ENCODE peak calls at places on chromosomes 6 and 20, in five cellular contexts. I is HuH-7.5, U is cerebellum, Q is GM04503, D is AG08395. B is an unnamed sample.

GRCh38 chr20:63532449-63532971 is 4.7 kb downstream of the PTK6 start:
- DNase-seq in Q (no peak), I (no peak), D (no peak), U (no peak), B (no peak)

GRCh38 chr6:105215506-105215905 is 35.7 kb upstream of the POPDC3 start:
- DNase-seq in U (no peak), I (no peak), D (no peak), Q (no peak), B (no peak)

GRCh38 chr6:27757307-27757706 is 154.9 kb downstream of the OR2B2 start:
- DNase-seq in I (no peak), U (no peak), D (no peak), Q (no peak), B (no peak)

GRCh38 chr6:32825966-32826365 is 9.2 kb upstream of the HLA-DOB start:
- DNase-seq in U (peak), Q (peak), D (peak), I (no peak), B (peak)

GRCh38 chr20:48171071-48171470 is 385.8 kb upstream of the SULF2 start:
- DNase-seq in D (no peak), I (no peak), Q (no peak), U (no peak), B (no peak)

GRCh38 chr6:151388997-151389639 is 2.2 kb downstream of the ZBTB2 start:
- DNase-seq in Q (no peak), I (no peak), D (no peak), U (no peak), B (no peak)

GRCh38 chr6:92497281-92497680 is 922.1 kb downstream of the EPHA7 start:
- DNase-seq in U (no peak), D (no peak), Q (no peak), I (no peak), B (no peak)

GRCh38 chr6:127146935-127147334 is 28.5 kb downstream of the RSPO3 start:
- DNase-seq in D (peak), I (no peak), U (no peak), Q (peak), B (peak)

GRCh38 chr6:169906741-169907418 is 155.5 kb downstream of the ERMARD start:
- DNase-seq in I (no peak), Q (no peak), D (no peak), U (no peak), B (no peak)

GRCh38 chr6:167275001-167275400 is 16.1 kb upstream of the UNC93A start:
- DNase-seq in U (peak), D (no peak), Q (no peak), I (no peak), B (no peak)

GRCh38 chr20:46674253-46675083 is 14.8 kb downstream of the TP53RK start:
- DNase-seq in Q (no peak), D (no peak), U (no peak), I (no peak), B (no peak)

GRCh38 chr6:20732896-20733295 is 198.6 kb downstream of the CDKAL1 start:
- DNase-seq in I (no peak), D (no peak), U (no peak), Q (no peak), B (no peak)

GRCh38 chr6:33118525-33119123 is 42.8 kb downstream of the HLA-DPB1 start:
- DNase-seq in U (peak), D (peak), I (no peak), Q (no peak), B (peak)

GRCh38 chr6:150934380-150934779 is 68.9 kb downstream of the MTHFD1L start:
- DNase-seq in I (no peak), D (peak), Q (peak), U (no peak), B (peak)

GRCh38 chr6:111957623-111958315 is 84.5 kb upstream of the FYN start:
- DNase-seq in I (peak), D (no peak), U (no peak), Q (no peak), B (peak)